ENCODE peak calls at places on chromosomes 1 and 21, in six cellular contexts. V, B, J, C, E and T are unnamed samples.

GRCh38 chr21:34187935-34188334 is 114.6 kb downstream of the MRPS6 start:
- DNase-seq in V (no peak), B (no peak), J (peak; percentile 47), C (no peak), E (no peak), T (peak; percentile 38)

GRCh38 chr21:27108228-27108627 is 141.3 kb upstream of the ADAMTS5 start:
- DNase-seq in V (no peak), B (no peak), J (no peak), C (no peak), E (no peak), T (no peak)

GRCh38 chr1:64505232-64505943 is 35.5 kb downstream of the CACHD1 start:
- DNase-seq in V (peak; percentile 78), B (peak; percentile 85), J (peak; percentile 55), C (peak; percentile 89), E (peak; percentile 52), T (no peak)

GRCh38 chr1:209307836-209308235 is 275.7 kb upstream of the CAMK1G start:
- DNase-seq in V (no peak), B (no peak), J (no peak), C (no peak), E (no peak), T (no peak)

GRCh38 chr1:221234821-221235220 is 355.6 kb downstream of the HLX start:
- DNase-seq in V (no peak), B (no peak), J (no peak), C (no peak), E (no peak), T (no peak)

GRCh38 chr1:69700770-69701169 is 133.0 kb downstream of the LRRC7 start:
- DNase-seq in V (no peak), B (no peak), J (no peak), C (no peak), E (no peak), T (no peak)

GRCh38 chr1:178619523-178619922 is 105.5 kb upstream of the RALGPS2 start:
- DNase-seq in V (no peak), B (no peak), J (no peak), C (no peak), E (no peak), T (no peak)

GRCh38 chr1:78142731-78143130 is 97.0 kb downstream of the GIPC2 start:
- DNase-seq in V (no peak), B (no peak), J (no peak), C (no peak), E (no peak), T (no peak)

GRCh38 chr1:226569879-226570547 is 21.4 kb downstream of the STUM start:
- DNase-seq in V (no peak), B (peak; percentile 53), J (no peak), C (peak; percentile 27), E (no peak), T (no peak)

GRCh38 chr1:210098376-210098775 is 134.2 kb upstream of the SERTAD4 start:
- DNase-seq in V (no peak), B (no peak), J (no peak), C (no peak), E (no peak), T (no peak)

GRCh38 chr1:241048558-241048957 is 308.4 kb downstream of the RGS7 start:
- DNase-seq in V (no peak), B (no peak), J (no peak), C (no peak), E (no peak), T (no peak)

GRCh38 chr1:230416430-230416829 is 9.7 kb downstream of the PGBD5 start:
- DNase-seq in V (no peak), B (no peak), J (no peak), C (no peak), E (no peak), T (no peak)

GRCh38 chr21:25244735-25245134 is 362.5 kb downstream of the MRPL39 start:
- DNase-seq in V (no peak), B (no peak), J (no peak), C (no peak), E (no peak), T (no peak)

GRCh38 chr21:42652527-42653491 is 612 bp upstream of the PDE9A start:
- DNase-seq in V (no peak), B (peak; percentile 85), J (peak; percentile 53), C (peak; percentile 85), E (peak; percentile 71), T (peak; percentile 43)

GRCh38 chr1:203744008-203744972 is 20.7 kb upstream of the LAX1 start:
- DNase-seq in V (peak; percentile 85), B (no peak), J (peak; percentile 62), C (no peak), E (peak; percentile 72), T (peak; percentile 75)

GRCh38 chr1:6923955-6924890 is 139.0 kb downstream of the CAMTA1 start:
- DNase-seq in V (no peak), B (no peak), J (no peak), C (no peak), E (no peak), T (no peak)

GRCh38 chr1:202037706-202038296 is 27.4 kb downstream of the ELF3 start:
- DNase-seq in V (no peak), B (no peak), J (no peak), C (no peak), E (no peak), T (no peak)

GRCh38 chr21:34282223-34282622 is 81.6 kb upstream of the KCNE2 start:
- DNase-seq in V (no peak), B (no peak), J (no peak), C (no peak), E (no peak), T (no peak)

GRCh38 chr1:241934181-241934815 is 23.3 kb upstream of the BECN2 start:
- DNase-seq in V (no peak), B (no peak), J (no peak), C (no peak), E (peak; percentile 77), T (no peak)

GRCh38 chr1:219220945-219221344 is 47.3 kb downstream of the LYPLAL1 start:
- DNase-seq in V (no peak), B (no peak), J (no peak), C (no peak), E (no peak), T (no peak)

GRCh38 chr1:24656046-24656445 is 12.9 kb downstream of the SRRM1 start:
- DNase-seq in V (no peak), B (no peak), J (no peak), C (no peak), E (no peak), T (no peak)

GRCh38 chr21:32991299-32991850 is 34.4 kb upstream of the OLIG2 start:
- DNase-seq in V (no peak), B (no peak), J (no peak), C (no peak), E (no peak), T (no peak)

GRCh38 chr1:21034725-21035628 is 141.7 kb downstream of the EIF4G3 start:
- DNase-seq in V (no peak), B (no peak), J (no peak), C (peak; percentile 74), E (no peak), T (no peak)

GRCh38 chr1:80218112-80218511 is 1211.6 kb upstream of the ADGRL4 start:
- DNase-seq in V (no peak), B (no peak), J (no peak), C (no peak), E (no peak), T (no peak)

GRCh38 chr1:225642177-225642576 is 10.7 kb downstream of the ENAH start:
- DNase-seq in V (no peak), B (no peak), J (no peak), C (no peak), E (no peak), T (no peak)

GRCh38 chr1:113103048-113103447 is 30.1 kb downstream of the LRIG2 start:
- DNase-seq in V (no peak), B (no peak), J (no peak), C (no peak), E (no peak), T (no peak)

GRCh38 chr1:22224091-22224490 is 81.2 kb upstream of the WNT4 start:
- DNase-seq in V (no peak), B (peak; percentile 52), J (no peak), C (no peak), E (no peak), T (no peak)

GRCh38 chr1:22221233-22221780 is 78.4 kb upstream of the WNT4 start:
- DNase-seq in V (no peak), B (peak; percentile 35), J (no peak), C (no peak), E (peak; percentile 16), T (no peak)

GRCh38 chr1:22225858-22226584 is 83.1 kb upstream of the WNT4 start:
- DNase-seq in V (no peak), B (no peak), J (no peak), C (peak; percentile 23), E (no peak), T (no peak)

GRCh38 chr1:22224631-22225030 is 81.7 kb upstream of the WNT4 start:
- DNase-seq in V (no peak), B (peak; percentile 4), J (no peak), C (no peak), E (no peak), T (no peak)

DNA sequence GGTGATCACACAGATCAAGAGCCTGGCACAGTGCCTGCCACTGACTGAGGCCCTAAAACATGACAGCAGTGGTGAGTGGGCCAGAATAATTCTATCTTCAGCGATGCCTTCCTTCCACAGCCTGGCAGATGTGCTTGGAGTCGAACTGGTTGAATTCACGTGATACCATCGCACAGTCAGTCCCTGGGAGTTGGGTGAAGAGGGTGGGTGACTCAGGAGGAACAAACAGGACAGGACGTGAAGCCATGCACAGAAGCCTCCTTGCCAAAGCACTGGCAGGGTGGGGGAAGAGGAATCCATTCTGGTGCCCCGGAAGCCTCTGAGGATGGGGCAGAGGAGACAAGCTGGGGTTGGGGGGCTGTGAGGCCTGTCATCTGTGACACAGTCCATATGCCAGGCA is 80.3 kb upstream of the WNT4 start:
- DNase-seq in V (no peak), B (peak; percentile 36), J (no peak), C (no peak), E (peak; percentile 11), T (no peak)
- H3K27me3 ChIP-seq in V (peaks cover 18% of the 10 kb centered on the region), B (no peaks in the 10 kb centered on the region), J (no peaks in the 10 kb centered on the region), C (no peaks in the 10 kb centered on the region), E (no peaks in the 10 kb centered on the region), T (no peaks in the 10 kb centered on the region)

DNA sequence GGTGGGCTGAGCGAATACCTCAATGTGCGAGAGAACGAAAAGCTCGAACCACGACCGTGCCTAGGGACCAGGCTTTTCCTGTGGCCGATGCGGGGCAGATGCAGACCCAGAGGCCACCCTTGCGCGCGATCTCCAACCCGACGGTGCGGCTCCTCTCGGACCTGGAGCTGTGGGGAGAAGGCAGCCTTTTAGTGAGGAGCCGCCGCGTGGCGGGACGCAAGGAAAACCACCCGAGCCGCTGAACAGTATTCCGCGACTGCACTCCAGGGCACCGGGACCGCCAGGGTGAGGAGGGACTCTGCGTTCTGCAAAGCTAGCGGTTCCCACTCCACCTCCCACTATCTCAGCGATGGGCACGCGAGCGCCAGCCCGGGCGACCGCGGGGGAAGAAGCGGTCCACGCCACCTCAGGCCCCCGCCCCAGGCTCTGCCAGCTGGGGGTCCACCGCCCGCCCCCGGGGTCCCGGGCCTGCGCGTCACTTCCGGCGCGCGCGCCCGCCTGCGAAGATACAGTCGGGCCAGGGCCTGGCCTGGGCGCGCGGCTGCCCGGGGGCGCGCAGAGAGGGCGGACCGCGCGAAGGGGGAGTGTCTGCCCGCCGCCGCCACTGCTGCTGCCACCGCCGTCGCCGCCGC is 66.5 kb upstream of the PRKACB start:
- DNase-seq in V (peak; percentile 81), B (peak; percentile 93), J (peak; percentile 53), C (peak; percentile 95), E (peak; percentile 86), T (peak; percentile 26)
- TF ChIP-seq POLR2A in V (no peak), B (no peak), J (peak; percentile 55), C (no peak), E (no peak), T (peak; percentile 18)

GRCh38 chr1:10057744-10058294 is 25.1 kb downstream of the UBE4B start:
- DNase-seq in V (no peak), B (no peak), J (no peak), C (no peak), E (no peak), T (no peak)
- H3K27ac ChIP-seq in V (peak overlapping the region; percentile 49), B (no peak overlapping the region), J (peak overlapping the region; percentile 56), C (no peak overlapping the region), E (no peak overlapping the region), T (peak overlapping the region; percentile 33)

GRCh38 chr1:156373546-156373945 is 4.5 kb downstream of the RHBG start:
- DNase-seq in V (no peak), B (no peak), J (no peak), C (no peak), E (no peak), T (no peak)
- H3K27me3 ChIP-seq in V (peaks cover 32% of the 10 kb centered on the region), B (peaks cover 15% of the 10 kb centered on the region), J (no peaks in the 10 kb centered on the region), C (no peaks in the 10 kb centered on the region), E (no peaks in the 10 kb centered on the region), T (no peaks in the 10 kb centered on the region)